ENCODE peak calls at places on chromosomes 5 and 9, in nine cellular contexts. M is cardiac fibroblast, K is ovary, D is mesendoderm, Y is kidney, H is psoas muscle, C is lung, V is skeletal muscle cell, S is adrenal gland. J is an unnamed sample.

GRCh38 chr9:33988219-33988890 is 60.3 kb downstream of the UBAP2 start:
- DNase-seq in M (peak), K (no peak), D (no peak), Y (no peak), H (no peak), C (no peak), V (no peak), S (no peak), J (no peak)

GRCh38 chr5:132437604-132438275 is 52.8 kb downstream of the IRF1 start:
- DNase-seq in M (peak), K (peak), D (peak), Y (peak), H (peak), C (peak), V (peak), S (peak), J (peak)

GRCh38 chr5:10580531-10581423 is 16.9 kb downstream of the ANKRD33B start:
- DNase-seq in M (no peak), K (no peak), D (no peak), Y (no peak), H (no peak), C (no peak), V (no peak), S (no peak), J (no peak)

GRCh38 chr5:135313946-135314345 is 85.1 kb downstream of the MACROH2A1 start:
- DNase-seq in M (no peak), K (no peak), D (peak), Y (no peak), H (no peak), C (peak), V (no peak), S (no peak), J (peak)

GRCh38 chr9:95217936-95218335 is 99.6 kb downstream of the FANCC start:
- DNase-seq in M (no peak), K (no peak), D (no peak), Y (no peak), H (no peak), C (no peak), V (no peak), S (no peak), J (no peak)

GRCh38 chr5:42944989-42945388 is 95.1 kb downstream of the ANXA2R start:
- DNase-seq in M (peak), K (no peak), D (peak), Y (no peak), H (no peak), C (no peak), V (peak), S (no peak), J (no peak)

GRCh38 chr9:101455656-101456235 is 20.2 kb upstream of the ALDOB start:
- DNase-seq in M (peak), K (no peak), D (no peak), Y (no peak), H (no peak), C (no peak), V (peak), S (no peak), J (no peak)

GRCh38 chr5:28400076-28400475 is 1361.7 kb upstream of the CDH9 start:
- DNase-seq in M (no peak), K (no peak), D (no peak), Y (no peak), H (no peak), C (no peak), V (no peak), S (no peak), J (no peak)

GRCh38 chr5:53334431-53334941 is 145.9 kb upstream of the FST start:
- DNase-seq in M (peak), K (no peak), D (no peak), Y (no peak), H (no peak), C (no peak), V (peak), S (no peak), J (no peak)

GRCh38 chr5:169244812-169245211 is 56.1 kb downstream of the SLIT3 start:
- DNase-seq in M (no peak), K (no peak), D (no peak), Y (no peak), H (no peak), C (no peak), V (no peak), S (no peak), J (no peak)

GRCh38 chr5:32854473-32854872 is 143.4 kb downstream of the NPR3 start:
- DNase-seq in M (no peak), K (no peak), D (no peak), Y (no peak), H (no peak), C (no peak), V (no peak), S (no peak), J (no peak)

GRCh38 chr5:170223349-170223748 is 9.4 kb upstream of the C5orf58 start:
- DNase-seq in M (no peak), K (no peak), D (no peak), Y (no peak), H (no peak), C (no peak), V (no peak), S (no peak), J (no peak)

GRCh38 chr9:36037580-36038169 is 962 bp downstream of the RECK start:
- DNase-seq in M (peak), K (no peak), D (no peak), Y (no peak), H (no peak), C (no peak), V (no peak), S (no peak), J (no peak)

GRCh38 chr5:121795511-121795910 is 56.2 kb upstream of the FTMT start:
- DNase-seq in M (no peak), K (no peak), D (peak), Y (no peak), H (no peak), C (no peak), V (no peak), S (no peak), J (no peak)

GRCh38 chr5:135012033-135012588 is 21.9 kb downstream of the PITX1 start:
- DNase-seq in M (no peak), K (no peak), D (no peak), Y (peak), H (no peak), C (no peak), V (no peak), S (no peak), J (peak)

GRCh38 chr5:154755361-154756202 is at the start of gene LARP1:
- DNase-seq in M (peak), K (no peak), D (peak), Y (no peak), H (peak), C (peak), V (no peak), S (peak), J (no peak)

GRCh38 chr5:180116077-180116375 is 44.5 kb upstream of the RNF130 start:
- DNase-seq in M (no peak), K (no peak), D (no peak), Y (peak), H (no peak), C (no peak), V (no peak), S (no peak), J (no peak)

GRCh38 chr9:108040783-108041182 is 551.2 kb upstream of the KLF4 start:
- DNase-seq in M (peak), K (no peak), D (no peak), Y (no peak), H (no peak), C (no peak), V (peak), S (no peak), J (no peak)

GRCh38 chr5:151075698-151076331 is 5.0 kb downstream of the TNIP1 start:
- DNase-seq in M (peak), K (no peak), D (no peak), Y (no peak), H (peak), C (peak), V (no peak), S (peak), J (no peak)

GRCh38 chr5:57692582-57693487 is 210.2 kb upstream of the ACTBL2 start:
- DNase-seq in M (peak), K (peak), D (peak), Y (peak), H (peak), C (peak), V (peak), S (peak), J (peak)

GRCh38 chr5:168676499-168676898 is 97.3 kb upstream of the PANK3 start:
- DNase-seq in M (no peak), K (no peak), D (no peak), Y (no peak), H (no peak), C (no peak), V (no peak), S (no peak), J (no peak)

GRCh38 chr9:5945112-5945511 is 54.4 kb downstream of the MLANA start:
- DNase-seq in M (no peak), K (no peak), D (no peak), Y (no peak), H (no peak), C (no peak), V (no peak), S (no peak), J (no peak)

GRCh38 chr5:147876141-147876540 is 2.4 kb upstream of the SCGB3A2 start:
- DNase-seq in M (no peak), K (no peak), D (no peak), Y (no peak), H (no peak), C (no peak), V (no peak), S (no peak), J (no peak)

GRCh38 chr5:138457532-138458275 is 7.6 kb upstream of the EGR1 start:
- DNase-seq in M (no peak), K (no peak), D (no peak), Y (no peak), H (no peak), C (no peak), V (no peak), S (no peak), J (no peak)

GRCh38 chr5:122063836-122064235 is 14.2 kb downstream of the LOX start:
- DNase-seq in M (peak), K (no peak), D (no peak), Y (no peak), H (no peak), C (no peak), V (no peak), S (no peak), J (no peak)

GRCh38 chr9:5429873-5430564 is 7.7 kb downstream of the PLGRKT start:
- DNase-seq in M (no peak), K (no peak), D (no peak), Y (no peak), H (no peak), C (no peak), V (no peak), S (no peak), J (no peak)

GRCh38 chr5:143111799-143112198 is 291.7 kb downstream of the NR3C1 start:
- DNase-seq in M (no peak), K (no peak), D (no peak), Y (no peak), H (no peak), C (no peak), V (no peak), S (no peak), J (no peak)

GRCh38 chr5:119356384-119357188 is 767 bp downstream of the TNFAIP8 start:
- DNase-seq in M (peak), K (no peak), D (no peak), Y (no peak), H (no peak), C (no peak), V (no peak), S (no peak), J (no peak)

GRCh38 chr5:94017579-94017978 is 276.2 kb upstream of the POU5F2 start:
- DNase-seq in M (peak), K (no peak), D (no peak), Y (no peak), H (no peak), C (no peak), V (no peak), S (no peak), J (no peak)

GRCh38 chr5:50463047-50463446 is 22.0 kb upstream of the EMB start:
- DNase-seq in M (no peak), K (no peak), D (no peak), Y (no peak), H (no peak), C (no peak), V (no peak), S (no peak), J (no peak)

GRCh38 chr5:38257236-38258036 is 923 bp upstream of the EGFLAM start:
- DNase-seq in M (no peak), K (peak), D (peak), Y (no peak), H (peak), C (no peak), V (no peak), S (no peak), J (no peak)

GRCh38 chr5:108432024-108432423 is 50.1 kb upstream of the FBXL17 start:
- DNase-seq in M (peak), K (no peak), D (no peak), Y (no peak), H (no peak), C (no peak), V (peak), S (no peak), J (no peak)

GRCh38 chr9:111533099-111533785 is 8.3 kb downstream of the ZNF483 start:
- DNase-seq in M (peak), K (no peak), D (no peak), Y (no peak), H (no peak), C (no peak), V (no peak), S (no peak), J (no peak)

GRCh38 chr9:70080481-70081119 is 37.0 kb downstream of the MAMDC2 start:
- DNase-seq in M (peak), K (peak), D (peak), Y (no peak), H (no peak), C (no peak), V (no peak), S (no peak), J (no peak)

DNA sequence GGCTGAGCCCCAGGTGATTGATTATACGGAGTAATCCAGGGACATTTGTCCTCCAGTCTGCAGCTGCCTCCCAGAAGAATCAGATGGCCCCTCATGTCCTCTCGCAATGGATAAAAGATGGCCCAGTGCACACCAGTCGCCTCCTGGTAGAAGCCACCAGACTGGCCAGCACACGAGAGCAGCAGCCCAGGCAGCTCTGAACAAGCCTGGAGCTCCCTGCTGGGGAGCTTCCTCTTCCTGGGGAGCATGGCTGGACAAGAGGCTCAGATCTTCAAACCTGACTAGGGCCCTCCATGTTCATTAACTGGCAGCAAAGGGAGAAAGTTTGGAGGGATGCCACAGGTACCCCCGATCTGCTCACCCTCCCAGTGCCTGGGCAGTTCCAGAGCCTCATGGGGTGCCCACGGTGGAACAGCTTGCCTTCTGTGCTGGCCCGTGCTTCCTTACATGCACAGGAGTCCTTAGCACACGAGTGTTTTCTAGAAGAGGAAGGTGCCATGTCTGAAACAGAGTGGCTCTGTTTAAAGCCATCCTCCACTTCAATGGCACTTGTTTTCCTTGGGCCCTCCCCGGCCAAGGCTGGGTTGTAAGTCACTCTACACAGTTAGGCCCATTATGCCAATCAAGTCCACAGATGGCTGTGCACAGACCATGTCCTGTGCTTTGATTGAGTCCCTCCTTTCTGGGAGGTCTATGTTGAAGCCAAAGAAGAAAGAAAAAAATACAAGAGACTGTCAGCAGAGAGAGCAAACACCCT is 75.6 kb downstream of the PRRT1B start:
- DNase-seq in M (no peak), K (no peak), D (no peak), Y (peak), H (no peak), C (no peak), V (no peak), S (no peak), J (no peak)
- H3K4me3 ChIP-seq in M (no peak), K (no peak), D (no peak), Y (no peak), H (no peak), C (no peak), V (no peak), S (no peak), J (no peak)

DNA sequence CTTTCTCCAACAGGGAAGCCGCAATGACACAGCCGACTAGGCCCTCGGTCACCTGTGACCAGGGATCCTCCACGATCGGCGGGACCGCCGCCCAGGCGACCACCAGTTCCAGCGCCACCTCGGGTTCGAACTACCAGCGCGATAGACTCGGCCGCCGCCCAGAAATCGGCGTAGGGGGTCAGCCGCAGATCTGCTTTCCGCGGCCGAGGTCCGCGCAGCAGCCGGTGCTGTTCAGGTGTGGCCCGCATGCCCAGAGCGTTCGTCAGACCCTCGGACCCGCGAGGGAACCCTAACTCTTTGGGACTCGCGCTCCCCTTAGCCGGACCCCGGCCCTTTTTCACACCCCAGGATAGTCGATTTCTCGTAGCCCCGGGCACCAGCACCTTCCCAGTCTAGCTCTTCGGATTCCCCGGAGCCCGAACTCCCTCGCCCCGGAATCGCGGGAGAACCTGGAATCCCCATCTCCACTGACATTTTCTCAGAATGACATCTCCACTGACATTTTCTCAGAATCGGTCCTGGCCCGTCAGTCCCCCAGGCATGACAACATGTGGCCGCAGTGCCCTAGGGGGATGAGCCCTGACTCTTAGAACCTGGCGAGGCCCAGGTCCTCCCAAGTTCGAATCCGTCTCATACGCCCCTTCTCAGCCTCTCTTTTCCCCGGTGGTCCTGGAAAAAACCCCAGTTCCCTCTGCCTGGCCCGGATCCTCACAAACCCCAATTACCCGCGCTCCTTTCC is 428 bp downstream of the C5orf52 start:
- DNase-seq in M (no peak), K (no peak), D (no peak), Y (no peak), H (peak), C (no peak), V (no peak), S (no peak), J (no peak)
- H3K4me3 ChIP-seq in M (peak), K (peak), D (no peak), Y (peak), H (peak), C (no peak), V (peak), S (no peak), J (peak)

GRCh38 chr9:13967493-13967892 is 346.4 kb downstream of the NFIB start:
- DNase-seq in M (no peak), K (no peak), D (no peak), Y (no peak), H (no peak), C (no peak), V (no peak), S (no peak), J (no peak)

GRCh38 chr9:13971415-13971814 is 342.5 kb downstream of the NFIB start:
- DNase-seq in M (no peak), K (no peak), D (no peak), Y (no peak), H (no peak), C (no peak), V (no peak), S (no peak), J (no peak)

GRCh38 chr9:13970018-13970417 is 343.9 kb downstream of the NFIB start:
- DNase-seq in M (no peak), K (no peak), D (no peak), Y (no peak), H (no peak), C (no peak), V (no peak), S (no peak), J (no peak)

GRCh38 chr9:13971910-13972655 is 341.9 kb downstream of the NFIB start:
- DNase-seq in M (no peak), K (no peak), D (peak), Y (peak), H (no peak), C (no peak), V (no peak), S (no peak), J (no peak)

DNA sequence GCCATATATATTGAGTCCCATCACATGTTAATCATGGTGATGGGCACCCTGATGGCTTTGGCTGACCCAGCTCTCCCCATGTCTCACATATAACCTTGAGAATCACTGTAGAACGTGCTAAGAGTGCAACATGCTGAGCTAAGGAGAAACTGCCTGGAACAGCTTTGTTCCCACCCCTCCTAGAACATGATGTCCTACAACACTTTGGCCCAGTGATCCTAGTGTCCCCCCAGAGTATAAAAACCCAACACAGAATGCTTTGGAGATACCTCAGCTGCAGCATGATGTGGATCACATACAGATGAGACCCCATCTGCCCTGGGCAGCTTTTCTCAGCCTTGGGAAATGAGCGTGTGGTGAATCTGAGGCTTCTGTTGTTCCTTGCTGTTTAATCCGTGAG is 343.5 kb downstream of the NFIB start:
- DNase-seq in M (no peak), K (no peak), D (no peak), Y (no peak), H (no peak), C (no peak), V (no peak), S (no peak), J (no peak)
- H3K4me3 ChIP-seq in M (no peak), K (no peak), D (no peak), Y (no peak), H (no peak), C (no peak), V (no peak), S (no peak), J (no peak)

GRCh38 chr5:17374973-17375844 is 122.8 kb upstream of the TAF11L2 start:
- DNase-seq in M (peak), K (no peak), D (peak), Y (no peak), H (no peak), C (no peak), V (no peak), S (no peak), J (no peak)
- H3K4me3 ChIP-seq in M (no peak), K (no peak), D (no peak), Y (no peak), H (no peak), C (no peak), V (no peak), S (no peak), J (no peak)

DNA sequence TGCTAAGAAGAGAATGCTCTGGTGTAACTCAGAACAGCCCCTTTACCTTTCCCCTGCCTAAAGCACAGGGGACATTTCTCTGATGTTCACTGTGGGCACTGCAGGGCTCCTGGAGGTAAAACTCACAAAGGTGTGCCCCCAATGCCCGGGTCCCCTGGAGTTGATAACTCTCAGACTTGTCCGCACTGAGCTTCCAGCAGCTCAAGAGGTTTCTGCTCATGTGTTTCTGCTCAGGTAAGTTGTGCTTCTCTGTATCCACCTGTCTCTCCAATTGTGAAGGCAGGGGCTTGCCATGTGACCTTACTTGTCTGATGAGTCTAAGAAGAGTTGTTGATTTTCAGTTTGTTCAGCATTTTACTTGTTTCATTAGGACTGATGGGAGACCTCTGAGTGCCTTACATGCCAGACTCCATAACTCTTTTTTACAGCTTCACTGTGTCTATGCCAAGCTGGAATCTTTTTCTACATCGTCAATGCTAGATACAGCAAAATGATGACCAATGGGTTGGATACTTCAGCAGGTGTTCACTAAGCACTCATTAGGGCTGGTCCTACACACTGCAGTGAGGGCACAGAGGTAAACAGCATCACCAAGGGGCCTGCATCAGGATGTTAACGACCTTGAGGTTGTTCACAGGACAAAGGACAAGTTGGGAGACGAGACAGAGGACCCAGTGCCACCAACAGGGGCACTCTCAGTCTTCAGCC is 56.4 kb downstream of the MRPL36 start:
- DNase-seq in M (no peak), K (no peak), D (no peak), Y (peak), H (no peak), C (no peak), V (no peak), S (peak), J (no peak)
- H3K4me3 ChIP-seq in M (no peak), K (no peak), D (no peak), Y (no peak), H (no peak), C (no peak), V (no peak), S (no peak), J (no peak)